ENCODE peak calls at places on chromosomes 13 and 19, in five cellular contexts. One of them, this sample, is unnamed.
A peak's percentile ranks its signal among the peaks of the same experiment; 100 is the strongest.

GRCh38 chr19:28184997-28185396 is 1028.0 kb downstream of the UQCRFS1 start:
- DNase-seq in A549: peak; percentile 16
- DNase-seq in K562: no peak
- DNase-seq in HepG2: no peak
- DNase-seq in GM12878: no peak
- DNase-seq in this sample: no peak

GRCh38 chr19:46349311-46349993 is 2.6 kb downstream of the PPP5C start:
- DNase-seq in A549: no peak
- DNase-seq in K562: no peak
- DNase-seq in HepG2: no peak
- DNase-seq in GM12878: no peak
- DNase-seq in this sample: no peak

GRCh38 chr19:44875666-44876418 is 15.2 kb upstream of the TOMM40 start:
- DNase-seq in A549: no peak
- DNase-seq in K562: no peak
- DNase-seq in HepG2: no peak
- DNase-seq in GM12878: no peak
- DNase-seq in this sample: no peak

GRCh38 chr19:40601061-40601973 is at the start of gene LTBP4:
- DNase-seq in A549: no peak
- DNase-seq in K562: peak; percentile 76
- DNase-seq in HepG2: no peak
- DNase-seq in GM12878: no peak
- DNase-seq in this sample: peak; percentile 60

GRCh38 chr19:29484876-29485275 is 40.9 kb upstream of the VSTM2B start:
- DNase-seq in A549: no peak
- DNase-seq in K562: no peak
- DNase-seq in HepG2: no peak
- DNase-seq in GM12878: no peak
- DNase-seq in this sample: no peak

GRCh38 chr19:52904052-52904451 is 6.6 kb upstream of the ZNF320 start:
- DNase-seq in A549: no peak
- DNase-seq in K562: no peak
- DNase-seq in HepG2: no peak
- DNase-seq in GM12878: no peak
- DNase-seq in this sample: peak; percentile 5

GRCh38 chr13:63942372-63942771 is 2526.7 kb upstream of the PCDH20 start:
- DNase-seq in A549: no peak
- DNase-seq in K562: no peak
- DNase-seq in HepG2: no peak
- DNase-seq in GM12878: no peak
- DNase-seq in this sample: no peak

GRCh38 chr13:90430127-90430526 is 917.4 kb upstream of the MIR17HG start:
- DNase-seq in A549: no peak
- DNase-seq in K562: no peak
- DNase-seq in HepG2: no peak
- DNase-seq in GM12878: no peak
- DNase-seq in this sample: no peak

GRCh38 chr13:74132152-74132767 is 1.9 kb downstream of the KLF12 start:
- DNase-seq in A549: no peak
- DNase-seq in K562: no peak
- DNase-seq in HepG2: peak; percentile 15
- DNase-seq in GM12878: no peak
- DNase-seq in this sample: peak; percentile 21

GRCh38 chr13:87952377-87952776 is 281.2 kb downstream of the SLITRK5 start:
- DNase-seq in A549: no peak
- DNase-seq in K562: no peak
- DNase-seq in HepG2: no peak
- DNase-seq in GM12878: no peak
- DNase-seq in this sample: no peak

GRCh38 chr13:113044431-113045114 is 61.0 kb upstream of the F7 start:
- DNase-seq in A549: no peak
- DNase-seq in K562: no peak
- DNase-seq in HepG2: no peak
- DNase-seq in GM12878: no peak
- DNase-seq in this sample: no peak

GRCh38 chr13:71828117-71828516 is 38.9 kb downstream of the DACH1 start:
- DNase-seq in A549: no peak
- DNase-seq in K562: no peak
- DNase-seq in HepG2: no peak
- DNase-seq in GM12878: no peak
- DNase-seq in this sample: no peak

GRCh38 chr19:29878973-29879654 is 62.9 kb upstream of the URI1 start:
- DNase-seq in A549: peak; percentile 89
- DNase-seq in K562: peak; percentile 80
- DNase-seq in HepG2: peak; percentile 50
- DNase-seq in GM12878: no peak
- DNase-seq in this sample: peak; percentile 50

GRCh38 chr13:74966814-74967213 is 515.2 kb downstream of the TBC1D4 start:
- DNase-seq in A549: no peak
- DNase-seq in K562: no peak
- DNase-seq in HepG2: no peak
- DNase-seq in GM12878: no peak
- DNase-seq in this sample: no peak

GRCh38 chr19:45448887-45449299 is 18.9 kb upstream of the FOSB start:
- DNase-seq in A549: no peak
- DNase-seq in K562: no peak
- DNase-seq in HepG2: peak; percentile 60
- DNase-seq in GM12878: no peak
- DNase-seq in this sample: no peak

GRCh38 chr19:49065905-49066512 is 1.4 kb upstream of the NTF4 start:
- DNase-seq in A549: no peak
- DNase-seq in K562: no peak
- DNase-seq in HepG2: no peak
- DNase-seq in GM12878: no peak
- DNase-seq in this sample: peak; percentile 53

GRCh38 chr19:34834513-34834912 is 61.5 kb upstream of the ZNF599 start:
- DNase-seq in A549: no peak
- DNase-seq in K562: no peak
- DNase-seq in HepG2: no peak
- DNase-seq in GM12878: no peak
- DNase-seq in this sample: no peak

GRCh38 chr19:33482486-33482885 is 39.1 kb downstream of the PEPD start:
- DNase-seq in A549: no peak
- DNase-seq in K562: no peak
- DNase-seq in HepG2: no peak
- DNase-seq in GM12878: no peak
- DNase-seq in this sample: no peak

GRCh38 chr19:13961826-13962737 is 9.8 kb downstream of the DCAF15 start:
- DNase-seq in A549: no peak
- DNase-seq in K562: peak; percentile 35
- DNase-seq in HepG2: no peak
- DNase-seq in GM12878: no peak
- DNase-seq in this sample: peak; percentile 77

GRCh38 chr13:90015565-90016507 is 1331.7 kb upstream of the MIR17HG start:
- DNase-seq in A549: no peak
- DNase-seq in K562: no peak
- DNase-seq in HepG2: no peak
- DNase-seq in GM12878: no peak
- DNase-seq in this sample: no peak

GRCh38 chr13:95191821-95192220 is 109.4 kb downstream of the ABCC4 start:
- DNase-seq in A549: peak; percentile 77
- DNase-seq in K562: peak; percentile 68
- DNase-seq in HepG2: peak; percentile 41
- DNase-seq in GM12878: peak; percentile 45
- DNase-seq in this sample: peak; percentile 91

GRCh38 chr13:95193509-95194230 is 107.6 kb downstream of the ABCC4 start:
- DNase-seq in A549: no peak
- DNase-seq in K562: no peak
- DNase-seq in HepG2: peak; percentile 8
- DNase-seq in GM12878: no peak
- DNase-seq in this sample: no peak

GRCh38 chr13:95195146-95195545 is 106.1 kb downstream of the ABCC4 start:
- DNase-seq in A549: no peak
- DNase-seq in K562: no peak
- DNase-seq in HepG2: no peak
- DNase-seq in GM12878: no peak
- DNase-seq in this sample: no peak

GRCh38 chr13:95197548-95197947 is 103.7 kb downstream of the ABCC4 start:
- DNase-seq in A549: no peak
- DNase-seq in K562: no peak
- DNase-seq in HepG2: no peak
- DNase-seq in GM12878: no peak
- DNase-seq in this sample: no peak

DNA sequence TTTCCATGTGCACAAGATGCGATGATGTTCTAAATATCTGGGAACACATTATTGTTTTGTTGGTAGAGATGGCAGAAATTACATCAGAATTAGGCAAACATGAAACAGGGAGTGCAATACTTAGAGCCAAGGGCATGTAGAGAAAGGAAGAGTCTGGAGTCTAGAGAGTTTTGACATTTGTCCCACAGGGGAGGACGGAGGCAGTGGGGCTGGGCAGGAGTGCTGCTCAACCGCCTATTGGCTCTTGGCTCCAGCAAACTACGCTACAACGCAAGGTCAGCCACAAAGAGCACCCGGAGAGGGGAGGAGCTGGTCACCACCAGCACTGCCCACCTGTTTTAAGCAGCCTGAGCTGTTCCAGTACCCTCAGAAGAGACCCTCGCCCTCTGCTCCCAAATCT is 108.3 kb downstream of the ABCC4 start:
- DNase-seq in A549: no peak
- DNase-seq in K562: no peak
- DNase-seq in HepG2: no peak
- DNase-seq in GM12878: no peak
- DNase-seq in this sample: no peak
- TF ChIP-seq JUNB in A549: no peak
- TF ChIP-seq JUNB in K562: no peak
- TF ChIP-seq JUNB in HepG2: no peak
- TF ChIP-seq JUNB in GM12878: no peak
- TF ChIP-seq JUNB in this sample: no peak

GRCh38 chr19:3623716-3624115 is 2.9 kb downstream of the CACTIN start:
- DNase-seq in A549: no peak
- DNase-seq in K562: no peak
- DNase-seq in HepG2: no peak
- DNase-seq in GM12878: no peak
- DNase-seq in this sample: no peak

GRCh38 chr19:3622224-3622623 is 4.4 kb downstream of the CACTIN start:
- DNase-seq in A549: no peak
- DNase-seq in K562: no peak
- DNase-seq in HepG2: no peak
- DNase-seq in GM12878: no peak
- DNase-seq in this sample: no peak

GRCh38 chr19:3627351-3627723 is 747 bp upstream of the CACTIN start:
- DNase-seq in A549: no peak
- DNase-seq in K562: no peak
- DNase-seq in HepG2: no peak
- DNase-seq in GM12878: no peak
- DNase-seq in this sample: no peak

GRCh38 chr19:3626473-3627350 is at the start of gene CACTIN:
- DNase-seq in A549: peak; percentile 97
- DNase-seq in K562: peak; percentile 100
- DNase-seq in HepG2: peak; percentile 97
- DNase-seq in GM12878: peak; percentile 90
- DNase-seq in this sample: peak; percentile 100

GRCh38 chr19:3625996-3626472 is 556 bp downstream of the CACTIN start:
- DNase-seq in A549: no peak
- DNase-seq in K562: peak; percentile 48
- DNase-seq in HepG2: no peak
- DNase-seq in GM12878: no peak
- DNase-seq in this sample: no peak
- TF ChIP-seq REST in A549: no peak
- TF ChIP-seq REST in K562: no peak
- TF ChIP-seq REST in HepG2: no peak
- TF ChIP-seq REST in GM12878: no peak
- TF ChIP-seq REST in this sample: no peak

GRCh38 chr19:21680679-21681078 is 86.7 kb downstream of the ZNF100 start:
- DNase-seq in A549: no peak
- DNase-seq in K562: no peak
- DNase-seq in HepG2: no peak
- DNase-seq in GM12878: no peak
- DNase-seq in this sample: no peak

GRCh38 chr19:21680026-21680425 is 87.4 kb downstream of the ZNF100 start:
- DNase-seq in A549: no peak
- DNase-seq in K562: no peak
- DNase-seq in HepG2: no peak
- DNase-seq in GM12878: no peak
- DNase-seq in this sample: peak; percentile 51

DNA sequence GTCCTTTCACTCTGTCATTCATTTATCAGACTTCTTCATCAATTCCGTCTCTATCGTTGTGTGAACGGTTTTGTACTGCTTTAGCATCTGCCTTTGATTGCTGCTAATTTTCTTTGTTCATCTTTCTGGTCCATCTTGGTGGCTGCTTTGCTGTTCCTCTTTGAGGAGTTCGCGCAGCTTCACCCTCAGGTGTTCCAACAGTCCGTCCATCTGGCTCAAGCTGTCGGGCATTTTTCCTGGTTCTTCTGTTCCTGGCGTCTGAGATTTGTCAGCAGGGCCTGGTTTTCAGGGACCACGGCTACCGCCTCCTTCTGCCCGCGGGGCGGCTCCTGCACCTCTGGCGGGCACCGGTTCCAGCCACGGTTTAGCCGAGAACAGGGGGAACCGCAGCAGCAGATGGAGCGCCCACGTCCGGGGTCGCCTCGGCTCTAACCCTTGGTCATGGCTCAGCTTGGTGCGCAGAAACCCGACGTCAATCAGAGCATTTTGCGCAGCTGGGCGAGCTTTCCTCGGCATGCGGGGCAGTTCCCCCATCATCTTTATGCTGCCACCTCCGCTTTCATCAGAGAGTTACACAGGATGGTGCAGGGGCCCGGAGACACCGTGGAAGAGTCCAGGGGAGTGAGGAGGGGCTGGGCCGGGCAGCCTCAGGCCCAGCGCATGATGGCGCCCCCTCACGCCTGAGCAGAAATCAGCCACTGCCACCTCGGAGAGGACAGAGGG is 89.5 kb downstream of the ZNF100 start:
- DNase-seq in A549: no peak
- DNase-seq in K562: no peak
- DNase-seq in HepG2: no peak
- DNase-seq in GM12878: no peak
- DNase-seq in this sample: peak; percentile 56
- TF ChIP-seq JUNB in A549: no peak
- TF ChIP-seq JUNB in K562: no peak
- TF ChIP-seq JUNB in HepG2: no peak
- TF ChIP-seq JUNB in GM12878: no peak
- TF ChIP-seq JUNB in this sample: no peak

GRCh38 chr19:50460161-50460765 is 16.0 kb upstream of the EMC10 start:
- DNase-seq in A549: peak; percentile 84
- DNase-seq in K562: no peak
- DNase-seq in HepG2: peak; percentile 91
- DNase-seq in GM12878: peak; percentile 75
- DNase-seq in this sample: peak; percentile 25
- TF ChIP-seq REST in A549: no peak
- TF ChIP-seq REST in K562: no peak
- TF ChIP-seq REST in HepG2: no peak
- TF ChIP-seq REST in GM12878: no peak
- TF ChIP-seq REST in this sample: no peak

DNA sequence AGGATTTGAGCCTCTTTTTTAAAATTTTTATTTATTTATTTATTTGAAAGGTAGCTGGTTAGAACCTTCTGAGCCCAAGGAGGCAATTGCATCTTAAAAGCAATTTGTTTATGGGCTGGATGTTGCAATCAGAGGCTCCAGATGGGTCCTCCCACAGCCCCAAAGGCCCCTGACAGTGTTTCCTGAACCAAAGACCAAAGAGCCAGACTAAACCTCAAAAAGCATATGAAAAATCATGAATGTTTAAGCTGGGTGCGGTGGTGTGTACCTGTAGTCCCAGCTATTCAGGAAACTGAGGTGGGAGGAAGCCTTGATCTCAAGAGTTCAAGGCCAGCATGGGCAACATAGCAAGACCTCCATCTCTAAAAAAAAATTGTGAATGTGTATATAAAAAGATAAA is 67.8 kb upstream of the RGCC start:
- DNase-seq in A549: no peak
- DNase-seq in K562: no peak
- DNase-seq in HepG2: no peak
- DNase-seq in GM12878: no peak
- DNase-seq in this sample: no peak
- TF ChIP-seq JUNB in A549: no peak
- TF ChIP-seq JUNB in K562: no peak
- TF ChIP-seq JUNB in HepG2: no peak
- TF ChIP-seq JUNB in GM12878: no peak
- TF ChIP-seq JUNB in this sample: no peak

This sample was measured in GM23338.